ENCODE peak calls at places on chromosomes 5 and 9, in four cellular contexts. Y is HepG2, I is K562, L is H1. O is an unnamed sample.

GRCh38 chr9:73229543-73229942 is 77.9 kb downstream of the ANXA1 start:
- DNase-seq in I (no peak), L (no peak), Y (no peak), O (no peak)

GRCh38 chr5:92514901-92515300 is 1066.1 kb downstream of the NR2F1-AS1 start:
- DNase-seq in I (no peak), Y (no peak), L (no peak), O (no peak)

GRCh38 chr9:136840877-136841645 is 1.2 kb upstream of the AJM1 start:
- DNase-seq in I (peak), Y (peak), L (no peak), O (no peak)

GRCh38 chr9:125878241-125878640 is 131.1 kb downstream of the PBX3 start:
- DNase-seq in Y (no peak), L (peak), I (no peak), O (no peak)

GRCh38 chr5:128274441-128274840 is 190.9 kb downstream of the SLC12A2 start:
- DNase-seq in I (no peak), L (no peak), Y (no peak), O (no peak)

GRCh38 chr5:174336479-174336878 is 291.0 kb downstream of the NSG2 start:
- DNase-seq in L (no peak), Y (no peak), I (no peak), O (no peak)

GRCh38 chr9:27701664-27702063 is 128.4 kb upstream of the C9orf72 start:
- DNase-seq in L (no peak), Y (no peak), I (no peak), O (no peak)

GRCh38 chr5:32511778-32512374 is 67.3 kb upstream of the ZFR start:
- DNase-seq in I (no peak), L (no peak), Y (no peak), O (no peak)

GRCh38 chr5:123285122-123286011 is 137.8 kb downstream of the CEP120 start:
- DNase-seq in I (no peak), L (no peak), Y (no peak), O (no peak)

GRCh38 chr9:135697226-135697625 is 2.1 kb downstream of the SOHLH1 start:
- DNase-seq in I (no peak), Y (no peak), L (no peak), O (no peak)

GRCh38 chr5:74042559-74043357 is 416.8 kb downstream of the ARHGEF28 start:
- DNase-seq in L (no peak), I (no peak), Y (no peak), O (no peak)

GRCh38 chr9:127384901-127385300 is 12.1 kb upstream of the SLC2A8 start:
- DNase-seq in I (no peak), L (no peak), Y (no peak), O (no peak)

GRCh38 chr9:127388037-127388855 is 8.7 kb upstream of the SLC2A8 start:
- DNase-seq in Y (peak), L (no peak), I (peak), O (peak)

GRCh38 chr9:127386981-127387380 is 10.0 kb upstream of the SLC2A8 start:
- DNase-seq in L (no peak), Y (no peak), I (no peak), O (no peak)

GRCh38 chr9:127384016-127384730 is 12.8 kb upstream of the SLC2A8 start:
- DNase-seq in I (no peak), Y (no peak), L (no peak), O (no peak)

GRCh38 chr9:127386249-127386648 is 10.7 kb upstream of the SLC2A8 start:
- DNase-seq in L (no peak), I (no peak), Y (no peak), O (no peak)
- H3K9ac ChIP-seq in L (no peak), I (no peak), Y (no peak), O (no peak)

DNA sequence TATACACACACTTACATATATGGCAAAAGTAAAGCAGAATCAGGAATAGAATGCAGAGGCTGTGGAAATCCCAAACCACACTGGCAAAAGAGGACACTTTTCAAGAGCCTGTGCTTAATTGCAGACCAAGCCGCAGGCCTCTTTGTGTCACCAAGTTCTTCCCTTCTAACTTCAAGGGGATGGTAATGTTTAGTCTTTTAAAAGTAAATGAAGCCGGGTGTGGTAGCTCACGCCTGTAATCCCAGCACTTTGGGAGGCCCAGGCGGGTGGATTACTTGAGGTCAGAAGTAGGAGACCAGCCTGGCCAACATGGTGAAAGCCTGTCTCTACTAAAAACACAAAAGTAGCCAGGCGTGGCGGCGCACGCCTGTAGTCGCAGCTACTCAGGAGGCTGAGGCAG is 28.7 kb downstream of the ROR2 start:
- DNase-seq in Y (no peak), L (no peak), I (no peak), O (no peak)
- TF ChIP-seq FOSL1 in Y (no peak), L (no peak), I (no peak), O (no peak)

DNA sequence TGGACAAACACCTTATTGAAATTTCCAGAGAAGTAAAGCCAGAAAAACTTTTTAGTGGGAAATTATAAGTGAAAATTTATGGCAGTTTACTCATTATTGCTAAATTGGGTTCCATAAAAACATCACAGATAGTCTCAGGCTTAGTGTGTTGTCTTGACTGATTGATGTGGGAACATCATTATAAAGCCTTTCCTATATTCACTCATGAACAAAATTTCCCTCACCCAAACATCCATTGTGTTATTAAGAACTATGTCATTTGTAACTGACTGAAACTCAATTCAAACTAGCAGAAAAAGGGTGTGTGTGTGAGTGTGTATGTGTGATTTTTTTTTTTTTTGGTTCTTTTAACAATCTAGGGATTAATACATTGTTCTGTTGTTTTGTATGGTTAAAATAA is 143.7 kb upstream of the SEMA6A start:
- DNase-seq in I (no peak), L (no peak), Y (no peak), O (no peak)
- H3K9ac ChIP-seq in I (no peak), L (no peak), Y (no peak), O (no peak)

GRCh38 chr9:115234094-115234493 is 116.1 kb upstream of the TNC start:
- DNase-seq in L (no peak), Y (no peak), I (no peak), O (peak)
- TF ChIP-seq FOSL1 in L (no peak), Y (no peak), I (no peak), O (peak)

O was measured in HCT116.